ENCODE peak calls at places on chromosomes 3 and 15, in nine cellular contexts. M is A549; Q is activated CD4-positive, alpha-beta T cell treated with anti-CD3 and anti-CD28 coated beads for 48 hours; F is head of caudate nucleus; W is lung microvascular endothelial cell; Y is ELF-1; I is aorta; T is CD4-positive, CD25-positive, alpha-beta regulatory T cell; P is Kasumi-1. Z is an unnamed sample.

GRCh38 chr15:48671381-48672022 is 26.0 kb upstream of the FBN1 start:
- DNase-seq in M (no peak), Q (no peak), F (no peak), W (peak), Y (no peak), I (peak), T (no peak), P (no peak), Z (peak)

GRCh38 chr3:183046883-183047282 is 52.4 kb downstream of the MCCC1 start:
- DNase-seq in M (no peak), Q (no peak), F (no peak), W (no peak), Y (no peak), I (no peak), T (no peak), P (no peak), Z (no peak)

GRCh38 chr3:71219744-71220638 is 363.5 kb downstream of the FOXP1 start:
- DNase-seq in M (no peak), Q (peak), F (no peak), W (no peak), Y (no peak), I (no peak), T (peak), P (no peak), Z (no peak)

GRCh38 chr15:79987969-79988368 is 17.0 kb upstream of the BCL2A1 start:
- DNase-seq in M (no peak), Q (no peak), F (no peak), W (no peak), Y (no peak), I (no peak), T (no peak), P (no peak), Z (no peak)

GRCh38 chr3:59247402-59247841 is 197.6 kb upstream of the CFAP20DC start:
- DNase-seq in M (no peak), Q (no peak), F (no peak), W (no peak), Y (peak), I (no peak), T (no peak), P (no peak), Z (no peak)

GRCh38 chr3:127320529-127321121 is 32.8 kb upstream of the PRR20G start:
- DNase-seq in M (no peak), Q (no peak), F (no peak), W (peak), Y (peak), I (no peak), T (no peak), P (no peak), Z (no peak)

GRCh38 chr3:126180477-126181397 is at the start of gene ALDH1L1:
- DNase-seq in M (no peak), Q (no peak), F (peak), W (no peak), Y (peak), I (peak), T (no peak), P (no peak), Z (peak)

GRCh38 chr3:138440596-138440995 is 6.2 kb downstream of the ESYT3 start:
- DNase-seq in M (no peak), Q (no peak), F (no peak), W (no peak), Y (no peak), I (no peak), T (no peak), P (no peak), Z (no peak)

GRCh38 chr15:44084728-44085127 is 110.3 kb downstream of the FRMD5 start:
- DNase-seq in M (no peak), Q (no peak), F (no peak), W (no peak), Y (no peak), I (no peak), T (no peak), P (no peak), Z (no peak)

Z was measured in posterior vena cava.